ENCODE peak calls at places on chromosome 5, in five cellular contexts. One of them, this sample, is unnamed.

GRCh38 chr5:173512637-173513435 is 103.6 kb downstream of the BOD1 start:
- DNase-seq in psoas muscle: no peak
- DNase-seq in Calu3: no peak
- DNase-seq in nephron progenitor cell: no peak
- DNase-seq in brain microvascular endothelial cell: no peak
- DNase-seq in this sample: no peak

GRCh38 chr5:64315778-64316177 is 150.1 kb downstream of the RNF180 start:
- DNase-seq in psoas muscle: no peak
- DNase-seq in Calu3: no peak
- DNase-seq in nephron progenitor cell: no peak
- DNase-seq in brain microvascular endothelial cell: peak
- DNase-seq in this sample: no peak

GRCh38 chr5:173010547-173011464 is 27.2 kb downstream of the ATP6V0E1 start:
- DNase-seq in psoas muscle: peak
- DNase-seq in Calu3: peak
- DNase-seq in nephron progenitor cell: peak
- DNase-seq in brain microvascular endothelial cell: no peak
- DNase-seq in this sample: peak

GRCh38 chr5:116733995-116734716 is 159.5 kb upstream of the SEMA6A start:
- DNase-seq in psoas muscle: no peak
- DNase-seq in Calu3: no peak
- DNase-seq in nephron progenitor cell: no peak
- DNase-seq in brain microvascular endothelial cell: no peak
- DNase-seq in this sample: no peak

GRCh38 chr5:39424751-39425524 is at the start of gene DAB2:
- DNase-seq in psoas muscle: peak
- DNase-seq in Calu3: peak
- DNase-seq in nephron progenitor cell: peak
- DNase-seq in brain microvascular endothelial cell: peak
- DNase-seq in this sample: peak

GRCh38 chr5:74075900-74076484 is 450.0 kb downstream of the ARHGEF28 start:
- DNase-seq in psoas muscle: no peak
- DNase-seq in Calu3: peak
- DNase-seq in nephron progenitor cell: no peak
- DNase-seq in brain microvascular endothelial cell: peak
- DNase-seq in this sample: no peak

GRCh38 chr5:109105631-109106267 is 304.0 kb downstream of the PJA2 start:
- DNase-seq in psoas muscle: no peak
- DNase-seq in Calu3: no peak
- DNase-seq in nephron progenitor cell: no peak
- DNase-seq in brain microvascular endothelial cell: peak
- DNase-seq in this sample: no peak

GRCh38 chr5:178385472-178385853 is 152.9 kb upstream of the PHYKPL start:
- DNase-seq in psoas muscle: no peak
- DNase-seq in Calu3: no peak
- DNase-seq in nephron progenitor cell: no peak
- DNase-seq in brain microvascular endothelial cell: peak
- DNase-seq in this sample: no peak

GRCh38 chr5:158261669-158262367 is 402.9 kb upstream of the CLINT1 start:
- DNase-seq in psoas muscle: no peak
- DNase-seq in Calu3: no peak
- DNase-seq in nephron progenitor cell: no peak
- DNase-seq in brain microvascular endothelial cell: no peak
- DNase-seq in this sample: no peak

GRCh38 chr5:141681695-141682641 is at the start of gene ARAP3:
- DNase-seq in psoas muscle: peak
- DNase-seq in Calu3: peak
- DNase-seq in nephron progenitor cell: peak
- DNase-seq in brain microvascular endothelial cell: peak
- DNase-seq in this sample: peak

GRCh38 chr5:113233606-113234005 is 201.2 kb downstream of the TSSK1B start:
- DNase-seq in psoas muscle: no peak
- DNase-seq in Calu3: no peak
- DNase-seq in nephron progenitor cell: no peak
- DNase-seq in brain microvascular endothelial cell: no peak
- DNase-seq in this sample: no peak

GRCh38 chr5:133319905-133320520 is 268.2 kb downstream of the HSPA4 start:
- DNase-seq in psoas muscle: no peak
- DNase-seq in Calu3: no peak
- DNase-seq in nephron progenitor cell: no peak
- DNase-seq in brain microvascular endothelial cell: no peak
- DNase-seq in this sample: no peak
- TF ChIP-seq CTCF in psoas muscle: no peak
- TF ChIP-seq CTCF in Calu3: peak
- TF ChIP-seq CTCF in nephron progenitor cell: no peak
- TF ChIP-seq CTCF in brain microvascular endothelial cell: peak
- TF ChIP-seq CTCF in this sample: peak

DNA sequence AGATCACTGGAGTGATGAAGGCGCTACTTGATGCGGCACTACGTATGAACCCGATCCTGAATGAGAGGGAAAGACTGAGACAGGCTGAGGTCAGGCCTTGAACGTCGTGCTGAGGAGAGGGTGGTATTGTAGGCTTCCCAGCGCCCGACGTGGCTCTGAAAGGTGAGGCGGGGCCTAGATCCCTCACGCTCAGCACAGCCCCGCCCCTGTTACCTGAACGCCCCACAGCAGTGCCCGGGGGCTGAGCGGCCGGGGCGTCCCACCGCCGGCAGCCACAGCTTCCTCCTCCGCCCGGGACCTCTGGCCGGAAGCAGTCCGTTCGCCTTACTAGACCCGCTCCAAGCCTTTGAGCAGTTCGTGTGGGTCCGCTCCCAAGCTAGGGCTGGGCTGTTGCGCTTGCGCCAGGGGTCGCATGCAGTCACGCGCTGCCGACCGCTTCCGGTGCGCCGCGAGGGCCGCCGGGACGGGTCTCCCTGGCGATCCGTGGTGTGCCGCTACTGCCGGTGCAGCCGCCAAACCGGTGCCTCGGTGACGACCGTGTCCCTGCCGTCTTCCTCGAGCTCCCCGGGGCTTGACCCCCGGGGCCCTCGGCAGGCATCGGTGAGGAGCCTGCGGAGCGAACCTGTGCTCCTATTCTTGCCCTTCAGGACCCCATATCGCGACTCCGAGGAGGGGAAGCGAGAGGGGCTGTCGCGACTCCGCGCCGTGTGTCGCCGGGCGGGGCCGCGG is at the start of the genes HMGXB3 and TIGD6:
- DNase-seq in psoas muscle: peak
- DNase-seq in Calu3: peak
- DNase-seq in nephron progenitor cell: peak
- DNase-seq in brain microvascular endothelial cell: peak
- DNase-seq in this sample: peak
- TF ChIP-seq CTCF in psoas muscle: no peak
- TF ChIP-seq CTCF in Calu3: no peak
- TF ChIP-seq CTCF in nephron progenitor cell: no peak
- TF ChIP-seq CTCF in brain microvascular endothelial cell: no peak
- TF ChIP-seq CTCF in this sample: no peak

GRCh38 chr5:167964529-167964928 is 326.9 kb upstream of the WWC1 start:
- DNase-seq in psoas muscle: no peak
- DNase-seq in Calu3: no peak
- DNase-seq in nephron progenitor cell: no peak
- DNase-seq in brain microvascular endothelial cell: no peak
- DNase-seq in this sample: no peak
- TF ChIP-seq CTCF in psoas muscle: no peak
- TF ChIP-seq CTCF in Calu3: no peak
- TF ChIP-seq CTCF in nephron progenitor cell: peak
- TF ChIP-seq CTCF in brain microvascular endothelial cell: peak
- TF ChIP-seq CTCF in this sample: peak

DNA sequence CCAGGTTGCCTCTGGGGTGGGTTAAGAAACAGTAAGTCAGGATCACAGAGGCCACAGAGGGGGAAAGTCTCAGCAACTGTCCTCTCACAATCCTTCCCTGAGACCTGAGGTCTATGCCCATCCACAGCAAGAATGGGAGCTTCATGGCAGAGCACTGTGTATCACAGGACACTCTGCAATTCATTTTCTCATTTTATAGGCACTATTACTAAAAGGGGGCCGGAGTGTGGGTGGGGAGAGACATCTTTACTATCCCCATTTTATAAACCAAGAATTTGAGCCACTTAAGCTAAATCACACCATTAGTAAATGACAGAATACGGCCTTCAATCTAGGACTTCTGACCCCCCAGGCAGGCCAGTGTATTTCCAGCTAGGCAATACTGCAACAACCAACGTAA is 79.9 kb downstream of the LHFPL2 start:
- DNase-seq in psoas muscle: no peak
- DNase-seq in Calu3: no peak
- DNase-seq in nephron progenitor cell: no peak
- DNase-seq in brain microvascular endothelial cell: no peak
- DNase-seq in this sample: no peak
- TF ChIP-seq CTCF in psoas muscle: no peak
- TF ChIP-seq CTCF in Calu3: no peak
- TF ChIP-seq CTCF in nephron progenitor cell: no peak
- TF ChIP-seq CTCF in brain microvascular endothelial cell: no peak
- TF ChIP-seq CTCF in this sample: no peak

GRCh38 chr5:139293504-139294371 is at the start of gene MATR3:
- DNase-seq in psoas muscle: peak
- DNase-seq in Calu3: peak
- DNase-seq in nephron progenitor cell: peak
- DNase-seq in brain microvascular endothelial cell: peak
- DNase-seq in this sample: peak

GRCh38 chr5:139293199-139293503 is 389 bp upstream of the MATR3 start:
- DNase-seq in psoas muscle: no peak
- DNase-seq in Calu3: no peak
- DNase-seq in nephron progenitor cell: no peak
- DNase-seq in brain microvascular endothelial cell: no peak
- DNase-seq in this sample: no peak

GRCh38 chr5:139296198-139296597 is 2.7 kb downstream of the MATR3 start:
- DNase-seq in psoas muscle: no peak
- DNase-seq in Calu3: no peak
- DNase-seq in nephron progenitor cell: no peak
- DNase-seq in brain microvascular endothelial cell: no peak
- DNase-seq in this sample: no peak

GRCh38 chr5:139295692-139296091 is 2.2 kb downstream of the MATR3 start:
- DNase-seq in psoas muscle: no peak
- DNase-seq in Calu3: no peak
- DNase-seq in nephron progenitor cell: no peak
- DNase-seq in brain microvascular endothelial cell: no peak
- DNase-seq in this sample: no peak

DNA sequence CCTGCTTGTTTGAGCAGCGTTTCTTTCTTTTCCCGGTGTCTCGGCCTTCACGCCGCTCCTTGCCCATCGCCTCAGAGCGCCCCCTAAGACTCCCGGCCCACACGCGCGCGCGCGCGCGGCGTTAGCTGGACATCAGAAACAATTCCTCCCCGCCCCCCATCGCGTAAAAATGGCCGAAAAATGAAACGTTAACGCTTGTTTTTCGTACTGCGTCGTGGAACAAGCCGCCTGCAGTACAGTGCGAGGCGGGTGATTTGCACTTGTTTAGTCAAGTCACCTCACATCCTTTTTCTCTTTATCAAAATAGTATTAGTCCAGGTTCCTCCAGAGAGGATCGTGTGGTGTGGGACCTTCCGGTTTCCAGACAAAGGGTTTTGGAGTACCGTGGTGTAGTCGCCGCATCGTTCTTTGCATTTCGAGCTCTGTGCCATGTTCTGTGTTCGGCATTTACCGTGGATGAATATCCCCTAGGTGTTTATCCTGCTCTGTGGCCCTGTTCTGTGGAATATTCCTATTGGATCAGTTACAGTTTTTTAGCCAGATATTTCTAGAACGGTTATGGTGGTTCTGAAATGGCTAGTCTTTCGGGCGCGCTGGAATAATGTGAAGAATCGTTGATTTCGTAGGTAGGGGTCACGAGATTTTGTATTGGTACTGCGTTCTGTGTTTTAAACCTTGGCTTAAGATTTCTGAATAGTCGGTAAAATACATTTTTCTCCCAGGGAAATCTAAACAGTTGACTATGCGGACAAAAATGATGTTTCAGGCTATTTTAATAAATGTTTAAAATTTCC is 1.0 kb downstream of the MATR3 start:
- DNase-seq in psoas muscle: peak
- DNase-seq in Calu3: peak
- DNase-seq in nephron progenitor cell: peak
- DNase-seq in brain microvascular endothelial cell: peak
- DNase-seq in this sample: peak
- TF ChIP-seq CTCF in psoas muscle: no peak
- TF ChIP-seq CTCF in Calu3: peak
- TF ChIP-seq CTCF in nephron progenitor cell: no peak
- TF ChIP-seq CTCF in brain microvascular endothelial cell: peak
- TF ChIP-seq CTCF in this sample: peak

DNA sequence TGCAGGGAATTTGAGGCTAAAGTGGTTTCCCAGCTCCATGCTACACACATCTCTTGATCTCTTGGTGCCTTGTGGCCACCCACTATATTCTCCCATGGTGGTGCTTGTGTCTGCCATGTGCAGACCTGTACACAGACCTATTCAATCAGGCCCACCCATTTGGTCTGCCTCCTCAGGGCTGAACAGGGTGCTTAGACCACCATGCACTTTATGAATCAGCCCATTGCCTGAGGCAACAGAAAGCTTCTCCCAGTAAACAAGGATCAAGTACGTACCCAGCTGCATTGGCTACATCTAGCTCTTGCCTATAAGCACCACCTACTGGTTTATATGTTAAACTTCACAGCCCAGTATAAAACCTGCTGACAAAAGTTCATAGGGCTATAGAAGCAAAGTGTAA is 664.3 kb upstream of the EDIL3 start:
- DNase-seq in psoas muscle: no peak
- DNase-seq in Calu3: peak
- DNase-seq in nephron progenitor cell: peak
- DNase-seq in brain microvascular endothelial cell: peak
- DNase-seq in this sample: no peak
- TF ChIP-seq CTCF in psoas muscle: no peak
- TF ChIP-seq CTCF in Calu3: peak
- TF ChIP-seq CTCF in nephron progenitor cell: peak
- TF ChIP-seq CTCF in brain microvascular endothelial cell: peak
- TF ChIP-seq CTCF in this sample: peak

GRCh38 chr5:95931118-95931833 is 30.4 kb downstream of the ELL2 start:
- DNase-seq in psoas muscle: no peak
- DNase-seq in Calu3: no peak
- DNase-seq in nephron progenitor cell: no peak
- DNase-seq in brain microvascular endothelial cell: no peak
- DNase-seq in this sample: no peak

GRCh38 chr5:95935553-95936100 is 26.0 kb downstream of the ELL2 start:
- DNase-seq in psoas muscle: no peak
- DNase-seq in Calu3: no peak
- DNase-seq in nephron progenitor cell: no peak
- DNase-seq in brain microvascular endothelial cell: no peak
- DNase-seq in this sample: no peak

GRCh38 chr5:95930541-95930940 is 31.1 kb downstream of the ELL2 start:
- DNase-seq in psoas muscle: no peak
- DNase-seq in Calu3: no peak
- DNase-seq in nephron progenitor cell: no peak
- DNase-seq in brain microvascular endothelial cell: no peak
- DNase-seq in this sample: no peak

GRCh38 chr5:95934207-95934804 is 27.3 kb downstream of the ELL2 start:
- DNase-seq in psoas muscle: no peak
- DNase-seq in Calu3: no peak
- DNase-seq in nephron progenitor cell: no peak
- DNase-seq in brain microvascular endothelial cell: no peak
- DNase-seq in this sample: no peak

GRCh38 chr5:95932941-95933340 is 28.7 kb downstream of the ELL2 start:
- DNase-seq in psoas muscle: no peak
- DNase-seq in Calu3: no peak
- DNase-seq in nephron progenitor cell: no peak
- DNase-seq in brain microvascular endothelial cell: no peak
- DNase-seq in this sample: no peak
- TF ChIP-seq CTCF in psoas muscle: no peak
- TF ChIP-seq CTCF in Calu3: no peak
- TF ChIP-seq CTCF in nephron progenitor cell: no peak
- TF ChIP-seq CTCF in brain microvascular endothelial cell: no peak
- TF ChIP-seq CTCF in this sample: no peak